ENCODE peak calls at places on chromosome 2, in nine cellular contexts. R is prostate gland; D is NCI-H1048; U is NCI-H1092; K is islet precursor cell; C is stimulated activated CD4-positive, alpha-beta T cell treated with anti-CD3 and anti-CD28 coated beads, Interleukin-15, amount 100 ng/mL, for 24 hours; O is activated CD8-positive, alpha-beta T cell treated with anti-CD3 and anti-CD28 coated beads for 36 hours; A is hypothalamus; P is OCI-LY7. W is an unnamed sample.

GRCh38 chr2:51710222-51710621 is 678.3 kb upstream of the NRXN1 start:
- DNase-seq in R (no peak), D (no peak), U (peak; percentile 0), K (peak; percentile 60), C (no peak), O (peak; percentile 1), A (no peak), P (peak; percentile 20), W (peak; percentile 5)

GRCh38 chr2:1429895-1430294 is 16.6 kb downstream of the TPO start:
- DNase-seq in R (no peak), D (no peak), U (no peak), K (no peak), C (no peak), O (no peak), A (no peak), P (no peak), W (no peak)

GRCh38 chr2:168961450-168962229 is 60.5 kb downstream of the G6PC2 start:
- DNase-seq in R (peak; percentile 61), D (peak; percentile 33), U (peak; percentile 50), K (peak; percentile 58), C (peak; percentile 36), O (peak; percentile 55), A (no peak), P (peak; percentile 68), W (peak; percentile 68)

GRCh38 chr2:173997779-173998178 is 32.6 kb upstream of the SP3 start:
- DNase-seq in R (peak; percentile 57), D (no peak), U (no peak), K (no peak), C (no peak), O (no peak), A (no peak), P (no peak), W (no peak)

GRCh38 chr2:152743004-152743403 is 24.6 kb downstream of the ARL6IP6 start:
- DNase-seq in R (no peak), D (no peak), U (no peak), K (no peak), C (no peak), O (no peak), A (no peak), P (peak; percentile 33), W (peak; percentile 36)

GRCh38 chr2:226427538-226428307 is 371.9 kb downstream of the IRS1 start:
- DNase-seq in R (no peak), D (no peak), U (no peak), K (peak; percentile 74), C (no peak), O (no peak), A (no peak), P (no peak), W (no peak)

GRCh38 chr2:102410952-102411351 is 12.0 kb upstream of the IL18RAP start:
- DNase-seq in R (no peak), D (no peak), U (no peak), K (no peak), C (no peak), O (no peak), A (no peak), P (no peak), W (no peak)

GRCh38 chr2:157221394-157221988 is 36.0 kb upstream of the GALNT5 start:
- DNase-seq in R (no peak), D (no peak), U (no peak), K (no peak), C (no peak), O (no peak), A (no peak), P (no peak), W (no peak)

GRCh38 chr2:238895901-238896600 is 48.2 kb downstream of the TWIST2 start:
- DNase-seq in R (no peak), D (no peak), U (no peak), K (peak; percentile 97), C (no peak), O (no peak), A (no peak), P (no peak), W (peak; percentile 51)

GRCh38 chr2:121071058-121071504 is 213.9 kb downstream of the TFCP2L1 start:
- DNase-seq in R (peak; percentile 50), D (no peak), U (peak; percentile 13), K (peak; percentile 85), C (peak; percentile 74), O (peak; percentile 70), A (peak; percentile 46), P (peak; percentile 51), W (peak; percentile 36)

GRCh38 chr2:189511935-189512334 is 68.7 kb downstream of the SLC40A1 start:
- DNase-seq in R (no peak), D (no peak), U (no peak), K (no peak), C (no peak), O (no peak), A (no peak), P (no peak), W (no peak)